ENCODE peak calls at places on chromosomes 12 and 14, in ten cellular contexts. P is A549, U is adrenal gland, Q is heart left ventricle, N is upper lobe of left lung, I is body of pancreas, H is RWPE2, R is IMR-90, F is esophagus squamous epithelium, X is left ventricle myocardium inferior. J is an unnamed sample.

GRCh38 chr14:65840118-65840751 is 427.7 kb downstream of the FUT8 start:
- DNase-seq in R (no peak), F (no peak), N (peak; percentile 45), U (no peak), X (no peak), Q (no peak), I (no peak), H (no peak), P (no peak), J (no peak)

GRCh38 chr14:102840801-102841528 is 63.7 kb downstream of the TRAF3 start:
- DNase-seq in X (no peak), U (no peak), N (no peak), F (no peak), R (no peak), I (no peak), P (no peak), H (no peak), Q (no peak), J (no peak)

GRCh38 chr12:105706321-105706972 is 376.0 kb downstream of the C12orf75 start:
- DNase-seq in U (peak; percentile 78), Q (no peak), X (no peak), R (peak; percentile 70), P (no peak), N (no peak), I (no peak), F (no peak), H (no peak), J (peak; percentile 36)

GRCh38 chr14:37469650-37470049 is 125.4 kb downstream of the FOXA1 start:
- DNase-seq in R (no peak), U (no peak), I (no peak), H (no peak), X (no peak), N (no peak), Q (no peak), P (no peak), F (no peak), J (no peak)

GRCh38 chr14:94568186-94568585 is 6.9 kb downstream of the SERPINA4 start:
- DNase-seq in N (peak; percentile 15), X (no peak), P (no peak), U (no peak), I (no peak), H (no peak), F (no peak), R (no peak), Q (no peak), J (no peak)

GRCh38 chr14:92874961-92875360 is 48.0 kb upstream of the CHGA start:
- DNase-seq in I (no peak), H (no peak), U (peak; percentile 22), N (no peak), F (no peak), Q (no peak), X (no peak), R (no peak), P (no peak), J (no peak)

GRCh38 chr12:50101663-50102062 is 2.1 kb upstream of the GPD1 start:
- DNase-seq in P (peak; percentile 65), N (no peak), Q (no peak), R (peak; percentile 68), U (no peak), H (no peak), F (no peak), X (no peak), I (no peak), J (no peak)

GRCh38 chr12:116794725-116795124 is 56.6 kb downstream of the RNFT2 start:
- DNase-seq in R (no peak), H (no peak), N (no peak), I (no peak), P (no peak), X (no peak), Q (no peak), U (no peak), F (no peak), J (no peak)

GRCh38 chr12:55877824-55878223 is 35.1 kb upstream of the MMP19 start:
- DNase-seq in I (no peak), U (no peak), Q (no peak), X (no peak), R (no peak), N (no peak), P (no peak), F (no peak), H (no peak), J (no peak)

GRCh38 chr12:20339060-20339459 is 29.3 kb upstream of the PDE3A start:
- DNase-seq in F (no peak), X (no peak), U (no peak), I (no peak), R (no peak), N (no peak), Q (no peak), H (no peak), P (no peak), J (no peak)

GRCh38 chr12:105831372-105831771 is 307.4 kb downstream of the NUAK1 start:
- DNase-seq in U (no peak), R (no peak), X (no peak), P (no peak), F (no peak), H (no peak), Q (no peak), I (no peak), N (no peak), J (no peak)

GRCh38 chr14:69812725-69813124 is 15.7 kb upstream of the SLC10A1 start:
- DNase-seq in R (no peak), U (no peak), H (no peak), I (no peak), X (no peak), P (no peak), N (no peak), F (no peak), Q (no peak), J (no peak)

DNA sequence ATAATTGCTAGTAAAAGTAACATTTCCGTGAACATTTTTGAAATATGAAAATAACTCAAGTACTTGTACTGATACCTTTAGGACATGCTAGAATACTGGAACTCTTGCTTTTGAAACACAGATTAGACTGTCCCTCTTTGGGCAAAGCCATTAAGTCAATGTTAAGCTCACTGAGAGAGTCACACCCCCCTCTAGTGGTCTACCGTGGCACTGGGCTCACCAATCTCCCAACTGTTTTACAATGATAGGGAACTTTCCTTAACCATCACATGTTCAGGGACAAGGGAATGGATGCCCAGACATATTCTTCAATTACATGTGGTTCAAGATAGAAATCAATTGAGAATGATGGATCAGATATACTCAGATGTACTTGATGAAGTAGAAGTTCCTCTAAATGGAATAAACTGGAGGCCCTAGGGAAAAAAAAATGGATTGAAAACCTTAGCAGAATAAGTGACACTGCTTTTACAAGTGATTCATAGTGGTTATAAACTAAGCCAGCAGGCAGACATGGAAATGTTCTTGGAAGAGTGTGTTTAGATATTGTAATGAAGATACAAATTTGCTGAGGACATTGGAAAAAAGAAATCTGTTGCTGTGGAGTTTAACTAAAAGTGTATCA is 17.8 kb downstream of the NANOG start:
- DNase-seq in N (peak; percentile 62), I (peak; percentile 69), H (no peak), R (peak; percentile 61), U (peak; percentile 79), Q (peak; percentile 32), X (peak; percentile 40), P (peak; percentile 75), F (no peak), J (peak; percentile 67)
- TF ChIP-seq CTCF in N (peak; percentile 70), I (peak; percentile 66), H (peak; percentile 71), R (peak; percentile 78), U (peak; percentile 95), Q (peak; percentile 87), X (peak; percentile 89), P (peak; percentile 87), F (peak; percentile 74), J (peak; percentile 30)

DNA sequence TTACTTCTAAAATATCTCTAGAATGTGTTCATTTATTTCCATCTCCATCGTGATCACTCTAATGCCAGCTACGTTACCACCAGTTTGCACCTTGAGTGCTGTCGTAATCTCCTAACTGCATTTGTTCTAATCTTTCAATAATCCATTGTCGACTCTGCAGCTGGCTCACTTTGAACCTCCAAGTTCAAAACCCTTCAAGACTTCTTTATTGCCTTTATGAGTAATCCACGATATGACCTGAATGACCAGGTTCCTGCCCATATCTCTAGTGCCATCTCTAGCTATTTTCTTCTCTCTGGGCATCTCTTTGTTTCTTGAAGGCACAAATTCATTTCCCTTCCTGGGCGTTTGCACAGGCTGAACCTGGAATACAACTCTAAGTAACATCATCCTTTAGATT is 76.7 kb downstream of the SRGAP1 start:
- DNase-seq in U (no peak), I (no peak), F (no peak), H (no peak), R (no peak), Q (no peak), P (no peak), N (no peak), X (no peak), J (no peak)
- H3K4me1 ChIP-seq in U (peaks cover 35% of the 10 kb centered on the region), I (peaks cover 36% of the 10 kb centered on the region), F (peaks cover 33% of the 10 kb centered on the region), H (peaks cover 57% of the 10 kb centered on the region), R (peaks cover 22% of the 10 kb centered on the region), Q (no peaks in the 10 kb centered on the region), P (peaks cover 57% of the 10 kb centered on the region), N (peaks cover 28% of the 10 kb centered on the region), X (peaks cover 9% of the 10 kb centered on the region), J (peaks cover 9% of the 10 kb centered on the region)

DNA sequence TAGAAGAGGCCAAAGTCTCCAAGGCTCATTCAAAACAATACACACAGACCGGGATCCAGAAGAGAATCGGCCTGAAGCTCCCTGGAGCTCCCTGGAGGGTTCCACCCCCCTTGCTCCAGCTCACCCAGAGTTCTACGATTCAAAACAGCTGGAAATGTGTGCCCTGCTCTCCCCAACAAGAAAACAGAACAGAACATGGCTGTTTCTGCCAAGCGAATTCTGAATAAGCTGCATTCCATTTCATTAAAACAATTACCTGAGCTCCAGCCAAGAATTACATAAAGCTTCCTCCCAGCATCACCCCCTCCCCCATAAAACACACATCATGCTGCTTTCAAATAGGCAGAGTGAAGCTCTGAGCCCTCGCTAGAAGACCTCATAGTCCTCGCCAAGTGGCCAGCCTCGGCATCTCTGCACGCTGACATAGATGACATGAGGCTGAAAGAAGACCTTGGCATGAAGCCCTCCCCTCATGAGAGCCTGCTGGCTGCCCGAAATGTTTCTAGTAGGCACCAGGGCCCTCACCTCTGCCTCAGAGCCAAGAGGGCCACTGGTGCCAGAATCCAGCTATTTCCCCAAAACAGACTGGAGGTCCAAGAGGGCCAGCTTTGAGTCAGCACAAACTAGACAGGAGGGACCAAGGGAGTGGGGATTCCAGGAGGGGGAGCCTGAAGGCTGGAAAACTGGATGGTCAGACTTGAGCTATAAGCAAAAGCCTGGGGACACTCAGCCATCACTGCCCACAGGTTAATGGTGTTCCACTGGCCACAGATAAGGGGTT is 8.3 kb downstream of the PXN start:
- DNase-seq in U (peak; percentile 78), H (peak; percentile 80), N (no peak), F (no peak), X (peak; percentile 74), Q (peak; percentile 80), R (peak; percentile 93), I (peak; percentile 72), P (no peak), J (peak; percentile 59)
- H3K4me3 ChIP-seq in U (no peak overlapping the region), H (no peak overlapping the region), N (no peak overlapping the region), F (no peak overlapping the region), X (peak overlapping the region; percentile 32), Q (no peak overlapping the region), R (no peak overlapping the region), I (no peak overlapping the region), P (no peak overlapping the region), J (no peak overlapping the region)

DNA sequence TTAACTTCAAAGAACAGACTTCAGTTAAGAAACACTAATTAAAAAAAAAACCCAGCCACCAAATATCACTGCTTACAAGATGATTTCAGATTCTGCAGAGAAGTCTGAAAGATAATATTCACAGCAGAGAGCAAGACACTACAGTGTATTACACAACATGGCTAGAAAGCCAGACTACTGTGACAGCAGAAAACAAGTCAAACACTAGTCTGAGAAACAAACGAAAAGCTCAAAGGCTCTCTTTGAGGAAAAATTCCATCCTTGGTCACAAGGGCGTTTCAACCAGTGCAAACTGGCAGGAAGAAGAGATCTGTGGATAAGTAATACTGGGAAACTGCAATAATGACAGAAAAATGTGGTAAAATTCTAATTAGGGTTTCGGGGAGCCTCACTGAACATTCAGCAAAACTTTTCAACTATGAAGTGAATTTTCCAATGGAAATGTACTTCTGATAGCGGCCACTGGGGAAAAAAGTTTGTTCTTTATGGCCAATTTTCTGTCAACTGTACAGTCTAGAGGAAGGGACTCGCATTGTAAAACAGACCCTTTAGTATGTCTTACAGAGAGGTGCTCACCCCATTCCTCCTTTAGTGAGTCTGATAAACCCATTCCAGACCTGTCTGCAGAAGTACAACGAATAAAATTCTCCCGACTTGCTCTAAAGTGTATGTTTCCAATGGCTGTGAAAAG is 50.4 kb downstream of the ACADS start:
- DNase-seq in I (no peak), U (no peak), F (no peak), N (no peak), P (no peak), R (no peak), H (no peak), Q (no peak), X (no peak), J (no peak)
- TF ChIP-seq CTCF in I (no peak), U (no peak), F (no peak), N (no peak), P (no peak), R (no peak), H (no peak), Q (no peak), X (peak; percentile 21), J (no peak)